ENCODE peak calls at places on chromosomes 7 and 10, in nine cellular contexts. J, X, N, P, B, D, C, Y and M are unnamed samples.

GRCh38 chr7:1818581-1819200 is 148.6 kb downstream of the ELFN1 start:
- DNase-seq in J (no peak), X (no peak), N (no peak), P (no peak), B (no peak), D (no peak), C (no peak), Y (no peak), M (no peak)

GRCh38 chr10:44960482-44961230 is 1.1 kb downstream of the RASSF4 start:
- DNase-seq in J (no peak), X (no peak), N (no peak), P (no peak), B (no peak), D (no peak), C (no peak), Y (no peak), M (no peak)

GRCh38 chr7:100483728-100484635 is at the start of gene NYAP1:
- DNase-seq in J (peak), X (peak), N (no peak), P (no peak), B (no peak), D (peak), C (peak), Y (peak), M (peak)

GRCh38 chr7:141974831-141975230 is 1.3 kb upstream of the TAS2R38 start:
- DNase-seq in J (peak), X (peak), N (no peak), P (no peak), B (no peak), D (no peak), C (no peak), Y (no peak), M (no peak)

GRCh38 chr7:117562732-117563131 is 82.9 kb downstream of the CFTR start:
- DNase-seq in J (no peak), X (no peak), N (no peak), P (no peak), B (no peak), D (no peak), C (no peak), Y (no peak), M (no peak)

GRCh38 chr7:143384741-143385631 is 3.8 kb downstream of the ZYX start:
- DNase-seq in J (no peak), X (no peak), N (no peak), P (no peak), B (no peak), D (no peak), C (no peak), Y (peak), M (no peak)

GRCh38 chr10:104688251-104688650 is 47.2 kb downstream of the SORCS3 start:
- DNase-seq in J (no peak), X (peak), N (no peak), P (no peak), B (no peak), D (no peak), C (no peak), Y (no peak), M (no peak)

GRCh38 chr10:52720018-52720417 is 52.6 kb downstream of the MBL2 start:
- DNase-seq in J (peak), X (no peak), N (no peak), P (no peak), B (no peak), D (no peak), C (no peak), Y (no peak), M (no peak)

GRCh38 chr10:69757553-69758309 is 44.0 kb upstream of the COL13A1 start:
- DNase-seq in J (peak), X (no peak), N (no peak), P (no peak), B (peak), D (peak), C (no peak), Y (no peak), M (no peak)

GRCh38 chr10:29658984-29659769 is 24.4 kb upstream of the SVIL start:
- DNase-seq in J (peak), X (no peak), N (peak), P (no peak), B (peak), D (no peak), C (peak), Y (no peak), M (no peak)

GRCh38 chr7:22758576-22758975 is 31.6 kb downstream of the IL6 start:
- DNase-seq in J (no peak), X (no peak), N (no peak), P (no peak), B (no peak), D (no peak), C (no peak), Y (no peak), M (no peak)

GRCh38 chr7:151141855-151142685 is 25.4 kb downstream of the GBX1 start:
- DNase-seq in J (no peak), X (no peak), N (no peak), P (no peak), B (no peak), D (no peak), C (no peak), Y (peak), M (no peak)

GRCh38 chr10:98438715-98439114 is 8.0 kb downstream of the HPS1 start:
- DNase-seq in J (no peak), X (no peak), N (no peak), P (no peak), B (no peak), D (no peak), C (no peak), Y (no peak), M (no peak)

GRCh38 chr7:359776-360361 is 69.9 kb downstream of the FOXL3 start:
- DNase-seq in J (no peak), X (no peak), N (no peak), P (no peak), B (no peak), D (peak), C (no peak), Y (peak), M (no peak)

GRCh38 chr7:130890176-130891020 is 156.4 kb upstream of the KLF14 start:
- DNase-seq in J (no peak), X (no peak), N (no peak), P (no peak), B (no peak), D (no peak), C (no peak), Y (no peak), M (no peak)

GRCh38 chr7:156558198-156558597 is 82.4 kb upstream of the RNF32 start:
- DNase-seq in J (peak), X (no peak), N (no peak), P (no peak), B (peak), D (no peak), C (peak), Y (no peak), M (no peak)

GRCh38 chr10:117399341-117400196 is 24.3 kb upstream of the PDZD8 start:
- DNase-seq in J (peak), X (no peak), N (peak), P (no peak), B (no peak), D (no peak), C (no peak), Y (no peak), M (no peak)

GRCh38 chr7:57867884-57868701 is 418.1 kb downstream of the ZNF716 start:
- DNase-seq in J (peak), X (no peak), N (no peak), P (peak), B (no peak), D (peak), C (no peak), Y (peak), M (no peak)

GRCh38 chr7:149422914-149423285 is 38.0 kb downstream of the ZNF777 start:
- DNase-seq in J (no peak), X (peak), N (peak), P (no peak), B (no peak), D (peak), C (no peak), Y (peak), M (no peak)

GRCh38 chr7:123208793-123209192 is 9.0 kb upstream of the SLC13A1 start:
- DNase-seq in J (peak), X (peak), N (no peak), P (no peak), B (no peak), D (no peak), C (no peak), Y (no peak), M (no peak)

DNA sequence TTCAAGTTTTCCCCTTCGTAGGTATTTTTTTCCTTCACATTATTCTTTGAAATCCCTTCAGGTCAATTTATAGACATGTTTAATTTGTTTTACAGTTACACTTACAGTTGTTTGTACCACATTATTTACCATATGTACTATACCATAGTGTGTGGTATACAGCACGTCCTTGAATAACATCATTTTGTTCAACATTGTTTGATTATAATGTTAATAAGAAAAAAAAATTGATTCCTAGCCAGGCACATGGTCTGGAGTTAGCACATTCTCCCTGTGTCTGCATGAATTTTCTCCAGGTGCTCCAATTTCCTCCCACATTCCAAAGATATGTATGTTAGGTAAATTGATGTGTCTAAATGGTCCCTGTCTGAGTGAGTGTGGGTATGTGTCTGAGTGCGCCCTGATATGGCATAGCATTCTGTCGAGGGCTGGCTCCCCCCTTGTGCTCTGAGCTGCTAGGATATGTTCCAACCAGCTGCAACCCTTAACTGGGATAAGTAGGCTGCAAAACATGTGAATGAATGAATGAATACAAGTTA is 247.6 kb downstream of the CCDC7 start:
- DNase-seq in J (no peak), X (no peak), N (no peak), P (no peak), B (no peak), D (no peak), C (no peak), Y (no peak), M (no peak)
- TF ChIP-seq CTCF in J (no peak), X (no peak), N (no peak), P (no peak), B (no peak), D (no peak), C (no peak), Y (no peak), M (no peak)

GRCh38 chr10:124671486-124672075 is 72.6 kb downstream of the FAM53B start:
- DNase-seq in J (peak), X (peak), N (peak), P (no peak), B (peak), D (peak), C (peak), Y (no peak), M (no peak)
- TF ChIP-seq CTCF in J (no peak), X (peak), N (peak), P (peak), B (no peak), D (no peak), C (no peak), Y (peak), M (no peak)

DNA sequence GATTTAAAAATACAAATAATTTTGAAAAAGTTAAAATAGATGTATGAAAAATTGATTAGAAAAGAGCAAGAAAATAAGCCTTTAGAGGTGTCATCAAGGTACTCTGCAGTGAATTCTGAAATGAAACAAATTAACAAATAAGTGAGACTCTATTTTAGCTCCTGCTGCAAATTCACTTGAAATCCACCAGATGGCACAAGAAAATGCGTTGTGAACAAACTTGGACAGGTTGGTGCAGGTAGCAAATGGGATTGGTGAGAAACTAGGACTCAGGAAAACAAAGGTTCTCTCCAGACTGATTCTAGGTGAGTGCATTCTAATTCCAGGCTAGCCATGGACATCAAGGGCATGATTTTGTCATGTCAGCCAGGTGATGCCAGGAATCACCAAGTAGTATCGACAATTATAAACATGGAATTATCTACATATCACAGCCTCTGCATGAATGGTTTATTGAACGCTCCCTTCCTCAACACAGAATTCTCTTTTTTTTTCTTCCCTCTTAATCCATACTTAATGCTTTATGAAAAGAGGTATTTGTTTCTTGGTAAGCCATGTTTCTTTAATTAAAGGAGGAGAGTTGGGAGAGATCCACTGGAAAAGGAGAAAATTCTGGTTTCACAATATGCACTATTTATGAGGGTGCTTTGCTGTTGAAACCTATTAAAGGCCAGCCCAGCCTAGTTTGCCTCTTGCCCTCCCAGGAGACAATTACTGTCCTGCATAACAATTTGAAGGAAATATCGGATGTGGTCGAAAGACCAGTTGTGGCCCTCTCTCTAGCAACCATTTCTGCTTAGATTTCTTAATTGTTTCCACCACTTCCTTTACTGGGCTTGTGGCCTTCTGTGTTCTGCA is 118.1 kb downstream of the ZNF365 start:
- DNase-seq in J (peak), X (peak), N (peak), P (no peak), B (peak), D (no peak), C (no peak), Y (no peak), M (no peak)
- TF ChIP-seq CTCF in J (peak), X (peak), N (peak), P (peak), B (peak), D (no peak), C (peak), Y (peak), M (no peak)

GRCh38 chr10:92690211-92691041 is 671 bp downstream of the HHEX start:
- DNase-seq in J (peak), X (peak), N (peak), P (no peak), B (peak), D (peak), C (peak), Y (peak), M (no peak)
- TF ChIP-seq CTCF in J (no peak), X (no peak), N (no peak), P (no peak), B (no peak), D (no peak), C (no peak), Y (no peak), M (no peak)

GRCh38 chr7:45891462-45892402 is 3.4 kb downstream of the IGFBP1 start:
- DNase-seq in J (no peak), X (no peak), N (no peak), P (no peak), B (no peak), D (no peak), C (no peak), Y (no peak), M (no peak)
- TF ChIP-seq CTCF in J (no peak), X (no peak), N (no peak), P (no peak), B (no peak), D (no peak), C (no peak), Y (no peak), M (peak)

GRCh38 chr10:132836832-132837540 is 51.0 kb upstream of the NKX6-2 start:
- DNase-seq in J (peak), X (peak), N (peak), P (peak), B (no peak), D (no peak), C (peak), Y (no peak), M (peak)
- TF ChIP-seq CTCF in J (peak), X (peak), N (peak), P (peak), B (peak), D (peak), C (peak), Y (peak), M (peak)

DNA sequence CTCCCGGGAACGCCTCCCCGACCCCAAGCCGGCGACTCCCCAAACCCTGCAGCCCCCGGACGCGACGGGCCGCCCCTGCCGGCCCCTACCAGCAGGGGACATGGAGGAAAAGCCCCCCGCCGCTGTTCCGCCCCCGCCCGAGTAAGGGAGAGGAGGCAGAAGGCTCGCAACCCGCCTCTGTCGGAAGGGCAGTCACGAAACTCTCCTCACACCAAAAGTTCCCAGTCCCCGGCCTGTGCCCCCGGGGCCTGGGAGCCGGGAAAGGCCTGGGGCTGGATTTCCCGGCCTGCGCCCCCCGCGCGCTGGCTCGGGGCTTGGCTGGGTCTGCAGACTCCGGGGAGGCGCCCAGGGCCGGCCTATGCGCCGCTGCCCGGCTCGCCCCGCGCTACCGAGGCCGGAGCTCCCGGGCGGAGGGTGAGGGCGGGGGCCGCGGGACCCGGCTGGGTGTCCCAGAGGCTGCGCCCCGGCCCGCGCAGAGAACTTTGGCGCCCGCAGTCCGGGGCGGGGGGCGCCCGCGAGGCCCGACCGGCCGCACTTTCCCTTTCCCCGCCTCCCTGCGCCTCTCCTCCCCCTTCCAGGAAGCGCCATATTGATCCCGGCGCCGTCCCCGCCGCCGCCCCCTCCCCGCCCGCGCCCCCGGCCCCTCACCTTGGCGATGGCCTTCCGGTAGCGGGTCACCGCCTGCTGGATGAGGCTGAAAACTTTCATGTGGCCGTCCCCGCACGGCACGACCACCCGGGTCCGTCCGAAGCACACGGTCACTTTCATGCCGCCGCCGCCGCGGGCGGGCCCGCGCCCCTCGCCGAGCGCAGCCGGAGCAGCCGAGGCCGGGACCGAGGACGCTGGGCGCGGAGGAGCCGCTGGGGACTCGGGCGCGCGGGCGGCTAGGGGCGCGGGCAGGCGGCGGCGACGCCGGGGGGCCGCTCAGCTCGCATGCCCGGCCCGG is 595 bp downstream of the PARD3 start:
- DNase-seq in J (peak), X (peak), N (no peak), P (no peak), B (no peak), D (peak), C (peak), Y (peak), M (peak)
- TF ChIP-seq CTCF in J (no peak), X (no peak), N (no peak), P (no peak), B (no peak), D (no peak), C (peak), Y (no peak), M (no peak)

GRCh38 chr7:16317406-16317805 is 103.9 kb downstream of the CRPPA start:
- DNase-seq in J (no peak), X (no peak), N (no peak), P (no peak), B (peak), D (no peak), C (no peak), Y (no peak), M (no peak)

GRCh38 chr7:16318989-16319915 is 102.1 kb downstream of the CRPPA start:
- DNase-seq in J (peak), X (no peak), N (no peak), P (no peak), B (peak), D (no peak), C (peak), Y (no peak), M (no peak)

GRCh38 chr7:16323313-16323712 is 98.0 kb downstream of the CRPPA start:
- DNase-seq in J (no peak), X (no peak), N (no peak), P (no peak), B (no peak), D (no peak), C (no peak), Y (no peak), M (no peak)

GRCh38 chr7:16318463-16318862 is 102.9 kb downstream of the CRPPA start:
- DNase-seq in J (peak), X (no peak), N (no peak), P (no peak), B (no peak), D (no peak), C (no peak), Y (no peak), M (no peak)

GRCh38 chr7:16320261-16320660 is 101.1 kb downstream of the CRPPA start:
- DNase-seq in J (no peak), X (no peak), N (no peak), P (no peak), B (no peak), D (no peak), C (no peak), Y (no peak), M (no peak)
- TF ChIP-seq CTCF in J (no peak), X (no peak), N (no peak), P (no peak), B (no peak), D (no peak), C (no peak), Y (no peak), M (no peak)

DNA sequence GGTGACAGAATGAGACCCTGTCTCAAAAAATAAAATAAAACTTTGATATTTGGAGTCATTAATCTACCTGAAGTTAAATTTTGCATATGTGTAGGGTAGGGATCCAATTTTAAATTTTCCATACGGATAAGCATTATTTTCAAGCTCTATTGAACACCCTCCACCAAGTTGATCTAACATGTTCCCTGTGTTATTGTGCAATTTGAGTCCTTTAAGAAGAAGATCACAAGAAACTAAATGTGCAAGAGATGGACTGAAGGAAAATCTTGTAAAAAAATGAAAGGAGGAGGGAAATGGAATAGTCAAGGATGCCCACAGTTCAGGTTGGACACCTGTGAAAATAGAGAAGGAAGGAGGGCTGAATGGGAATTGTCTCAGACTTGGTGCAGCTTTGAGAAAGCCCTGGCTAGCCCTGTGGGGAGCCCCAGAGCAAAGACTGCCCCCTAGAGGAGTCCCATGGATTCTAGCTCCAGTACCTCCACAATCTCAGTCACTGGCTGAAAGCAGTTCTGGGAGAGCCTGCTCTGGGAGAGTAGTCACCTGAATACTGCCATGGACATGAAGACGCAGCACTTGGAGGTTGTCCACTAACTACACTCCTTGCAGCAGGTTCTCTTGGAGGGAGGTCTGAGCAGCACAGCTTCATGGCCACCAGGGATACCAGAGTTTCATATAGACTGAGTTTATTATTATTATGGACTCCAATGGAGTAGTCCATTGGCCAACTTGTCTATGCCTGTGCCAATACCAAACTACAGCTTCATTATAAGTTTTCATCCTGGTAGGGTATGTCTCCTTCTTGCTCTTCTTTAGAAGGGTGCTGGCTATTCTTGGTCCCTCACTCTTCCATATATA is 5.7 kb upstream of the TIAL1 start:
- DNase-seq in J (peak), X (peak), N (no peak), P (no peak), B (no peak), D (no peak), C (peak), Y (no peak), M (no peak)
- TF ChIP-seq CTCF in J (peak), X (peak), N (peak), P (no peak), B (no peak), D (peak), C (peak), Y (peak), M (no peak)